ENCODE peak calls at places on chromosome 21, in five cellular contexts. B, D, L, A and N are unnamed samples.

GRCh38 chr21:26572668-26573381 is at the start of gene CYYR1:
- DNase-seq in B (peak; percentile 75), D (no peak), L (no peak), A (peak; percentile 29), N (no peak)

GRCh38 chr21:36047139-36047538 is 13.2 kb downstream of the SETD4 start:
- DNase-seq in B (no peak), D (no peak), L (no peak), A (no peak), N (no peak)

GRCh38 chr21:42392731-42393442 is 3.0 kb downstream of the TMPRSS3 start:
- DNase-seq in B (no peak), D (no peak), L (no peak), A (no peak), N (no peak)

GRCh38 chr21:23452384-23453083 is 2154.7 kb downstream of the MRPL39 start:
- DNase-seq in B (peak; percentile 73), D (no peak), L (no peak), A (no peak), N (peak; percentile 9)

GRCh38 chr21:45910548-45911221 is 70.9 kb upstream of the COL6A1 start:
- DNase-seq in B (no peak), D (no peak), L (peak; percentile 86), A (no peak), N (no peak)

GRCh38 chr21:31236528-31236927 is 107.5 kb downstream of the TIAM1 start:
- DNase-seq in B (no peak), D (no peak), L (no peak), A (no peak), N (no peak)

GRCh38 chr21:37700641-37701202 is 215.5 kb downstream of the KCNJ6 start:
- DNase-seq in B (peak; percentile 46), D (peak; percentile 38), L (peak; percentile 95), A (peak; percentile 88), N (peak; percentile 32)

GRCh38 chr21:41758550-41758949 is 8.3 kb downstream of the RIPK4 start:
- DNase-seq in B (no peak), D (no peak), L (no peak), A (no peak), N (no peak)

GRCh38 chr21:46126321-46127238 is 28.7 kb downstream of the COL6A2 start:
- DNase-seq in B (peak; percentile 8), D (no peak), L (no peak), A (no peak), N (no peak)

GRCh38 chr21:40186036-40186435 is 318.8 kb downstream of the PCP4 start:
- DNase-seq in B (no peak), D (no peak), L (no peak), A (no peak), N (no peak)

GRCh38 chr21:40404319-40404906 is 442.5 kb downstream of the DSCAM start:
- DNase-seq in B (no peak), D (no peak), L (no peak), A (no peak), N (no peak)